ENCODE peak calls at places on chromosomes 13 and 19, in seven cellular contexts. A is cardiac fibroblast, N is SK-N-DZ, Z is HT-29, W is ascending aorta, L is T-helper 2 cell, O is NCI-H1417. H is an unnamed sample.

GRCh38 chr13:75771818-75772217 is 135.7 kb downstream of the LMO7 start:
- DNase-seq in A (peak; percentile 67), N (no peak), Z (peak; percentile 43), W (no peak), L (no peak), O (no peak), H (no peak)

GRCh38 chr19:34475026-34475974 is 6.3 kb upstream of the WTIP start:
- DNase-seq in A (peak; percentile 84), N (no peak), Z (no peak), W (no peak), L (no peak), O (no peak), H (no peak)

GRCh38 chr19:5718579-5719273 is 1.2 kb downstream of the LONP1 start:
- DNase-seq in A (peak; percentile 77), N (no peak), Z (peak; percentile 11), W (no peak), L (peak; percentile 55), O (no peak), H (no peak)

GRCh38 chr13:57740719-57741118 is 109.2 kb downstream of the PCDH17 start:
- DNase-seq in A (no peak), N (no peak), Z (no peak), W (no peak), L (no peak), O (no peak), H (no peak)

GRCh38 chr13:23701646-23702045 is 131.4 kb downstream of the TNFRSF19 start:
- DNase-seq in A (peak; percentile 98), N (no peak), Z (no peak), W (no peak), L (no peak), O (no peak), H (no peak)

GRCh38 chr19:45097776-45098520 is 5.0 kb downstream of the PPP1R37 start:
- DNase-seq in A (peak; percentile 89), N (no peak), Z (peak; percentile 68), W (no peak), L (no peak), O (no peak), H (no peak)

GRCh38 chr13:60331249-60332012 is 65.6 kb upstream of the TDRD3 start:
- DNase-seq in A (no peak), N (no peak), Z (no peak), W (no peak), L (no peak), O (no peak), H (no peak)

GRCh38 chr19:7533281-7533819 is 2.2 kb upstream of the PNPLA6 start:
- DNase-seq in A (peak; percentile 77), N (no peak), Z (no peak), W (no peak), L (no peak), O (no peak), H (no peak)

GRCh38 chr13:39876258-39876657 is 220.8 kb downstream of the COG6 start:
- DNase-seq in A (peak; percentile 79), N (no peak), Z (no peak), W (no peak), L (no peak), O (no peak), H (no peak)

GRCh38 chr13:44921478-44921877 is 67.8 kb downstream of the NUFIP1 start:
- DNase-seq in A (no peak), N (no peak), Z (no peak), W (no peak), L (no peak), O (no peak), H (no peak)

GRCh38 chr13:112783135-112783945 is 93.5 kb downstream of the ATP11A start:
- DNase-seq in A (peak; percentile 51), N (no peak), Z (no peak), W (no peak), L (no peak), O (no peak), H (no peak)

GRCh38 chr19:7550987-7551761 is 15.7 kb downstream of the PNPLA6 start:
- DNase-seq in A (peak; percentile 74), N (peak; percentile 61), Z (peak; percentile 28), W (no peak), L (peak; percentile 68), O (peak; percentile 86), H (no peak)

GRCh38 chr19:6453951-6454565 is 5.5 kb downstream of the SLC25A23 start:
- DNase-seq in A (no peak), N (no peak), Z (no peak), W (no peak), L (no peak), O (no peak), H (no peak)

GRCh38 chr13:76210262-76210661 is 574.1 kb downstream of the LMO7 start:
- DNase-seq in A (peak; percentile 2), N (no peak), Z (no peak), W (no peak), L (no peak), O (no peak), H (peak; percentile 40)

GRCh38 chr13:40665061-40665753 is 1.2 kb downstream of the FOXO1 start:
- DNase-seq in A (no peak), N (no peak), Z (peak; percentile 67), W (no peak), L (peak; percentile 68), O (no peak), H (no peak)

GRCh38 chr19:40611096-40611495 is 9.9 kb downstream of the LTBP4 start:
- DNase-seq in A (no peak), N (no peak), Z (peak; percentile 59), W (no peak), L (peak; percentile 70), O (no peak), H (peak; percentile 25)

GRCh38 chr19:45884682-45885555 is 1.0 kb downstream of the IRF2BP1 start:
- DNase-seq in A (no peak), N (no peak), Z (no peak), W (no peak), L (no peak), O (no peak), H (no peak)

GRCh38 chr13:51935326-51936171 is 73.8 kb downstream of the CCDC70 start:
- DNase-seq in A (peak; percentile 5), N (no peak), Z (peak; percentile 82), W (no peak), L (no peak), O (peak; percentile 14), H (no peak)

GRCh38 chr13:69706807-69707206 is 400.8 kb upstream of the ATXN8OS start:
- DNase-seq in A (no peak), N (no peak), Z (no peak), W (no peak), L (no peak), O (no peak), H (no peak)

GRCh38 chr19:49019242-49019932 is 2.5 kb upstream of the LHB start:
- DNase-seq in A (peak; percentile 28), N (peak; percentile 38), Z (peak; percentile 87), W (no peak), L (peak; percentile 48), O (peak; percentile 87), H (peak; percentile 31)

GRCh38 chr19:37079238-37079637 is 1.0 kb downstream of the ZNF420 start:
- DNase-seq in A (no peak), N (no peak), Z (no peak), W (no peak), L (no peak), O (no peak), H (no peak)

GRCh38 chr19:18173572-18174294 is at the start of gene IFI30:
- DNase-seq in A (peak; percentile 55), N (no peak), Z (no peak), W (peak; percentile 53), L (peak; percentile 63), O (peak; percentile 53), H (peak; percentile 70)

GRCh38 chr19:13427273-13428051 is 78.8 kb downstream of the CACNA1A start:
- DNase-seq in A (no peak), N (no peak), Z (no peak), W (no peak), L (no peak), O (no peak), H (no peak)

GRCh38 chr19:38537071-38537847 is 80.5 kb downstream of the MAP4K1 start:
- DNase-seq in A (no peak), N (no peak), Z (no peak), W (no peak), L (no peak), O (no peak), H (no peak)

GRCh38 chr19:10007366-10007765 is 2.9 kb downstream of the COL5A3 start:
- DNase-seq in A (no peak), N (no peak), Z (no peak), W (no peak), L (no peak), O (no peak), H (no peak)

GRCh38 chr13:93066187-93066586 is 160.4 kb upstream of the GPC6 start:
- DNase-seq in A (peak; percentile 79), N (no peak), Z (no peak), W (no peak), L (no peak), O (no peak), H (no peak)

GRCh38 chr13:90568165-90568564 is 779.3 kb upstream of the MIR17HG start:
- DNase-seq in A (no peak), N (no peak), Z (no peak), W (no peak), L (no peak), O (no peak), H (no peak)

GRCh38 chr13:27440408-27440807 is 10.0 kb downstream of the MTIF3 start:
- DNase-seq in A (no peak), N (no peak), Z (no peak), W (no peak), L (peak; percentile 42), O (no peak), H (no peak)

GRCh38 chr13:109517516-109517915 is 268.9 kb downstream of the IRS2 start:
- DNase-seq in A (no peak), N (no peak), Z (no peak), W (no peak), L (no peak), O (no peak), H (no peak)

H was measured in SHP77 treated with DMSO at 0.1 percent for 48 hours.